ENCODE peak calls at places on chromosomes 4 and X, in eight cellular contexts. G is Peyer's patch, A is AG09309, M is coronary artery, P is spleen, L is heart right ventricle, Q is endodermal cell, U is lower leg skin. T is an unnamed sample.

GRCh38 chrX:45743081-45743533 is 542.4 kb upstream of the DIPK2B start:
- DNase-seq in G (no peak), A (no peak), M (no peak), P (no peak), L (no peak), Q (peak; percentile 56), U (no peak), T (no peak)

GRCh38 chr4:188839704-188840103 is 700.5 kb downstream of the TRIML1 start:
- DNase-seq in G (no peak), A (no peak), M (no peak), P (no peak), L (no peak), Q (no peak), U (no peak), T (no peak)

GRCh38 chr4:114108869-114109268 is 129.4 kb upstream of the ARSJ start:
- DNase-seq in G (no peak), A (no peak), M (no peak), P (no peak), L (no peak), Q (no peak), U (no peak), T (no peak)

GRCh38 chr4:87521757-87522374 is 7.3 kb downstream of the SPARCL1 start:
- DNase-seq in G (no peak), A (no peak), M (no peak), P (no peak), L (no peak), Q (no peak), U (no peak), T (no peak)

GRCh38 chr4:168666531-168666930 is 169.7 kb downstream of the PALLD start:
- DNase-seq in G (no peak), A (peak; percentile 43), M (no peak), P (no peak), L (no peak), Q (no peak), U (no peak), T (no peak)

GRCh38 chr4:83639849-83640493 is 104.1 kb downstream of the GPAT3 start:
- DNase-seq in G (peak; percentile 50), A (peak; percentile 53), M (no peak), P (no peak), L (no peak), Q (peak; percentile 82), U (peak; percentile 74), T (no peak)

GRCh38 chrX:108307408-108308085 is 130.7 kb downstream of the COL4A6 start:
- DNase-seq in G (no peak), A (no peak), M (no peak), P (no peak), L (peak; percentile 25), Q (no peak), U (no peak), T (no peak)

GRCh38 chr4:92189146-92189545 is 114.6 kb upstream of the GRID2 start:
- DNase-seq in G (no peak), A (no peak), M (no peak), P (no peak), L (no peak), Q (no peak), U (no peak), T (no peak)

GRCh38 chr4:112739442-112739841 is 102.5 kb downstream of the LARP7 start:
- DNase-seq in G (no peak), A (no peak), M (no peak), P (no peak), L (no peak), Q (no peak), U (no peak), T (no peak)

GRCh38 chr4:113469926-113470325 is 291.6 kb downstream of the CAMK2D start:
- DNase-seq in G (no peak), A (no peak), M (no peak), P (no peak), L (no peak), Q (no peak), U (no peak), T (no peak)

GRCh38 chrX:154727418-154728323 is 23.2 kb downstream of the GAB3 start:
- DNase-seq in G (no peak), A (no peak), M (no peak), P (no peak), L (peak; percentile 49), Q (no peak), U (peak; percentile 30), T (no peak)

GRCh38 chr4:152342293-152342692 is 193.6 kb downstream of the FBXW7 start:
- DNase-seq in G (no peak), A (no peak), M (no peak), P (no peak), L (no peak), Q (no peak), U (no peak), T (no peak)

GRCh38 chrX:20254712-20255299 is 11.9 kb downstream of the RPS6KA3 start:
- DNase-seq in G (no peak), A (no peak), M (no peak), P (no peak), L (no peak), Q (no peak), U (no peak), T (no peak)

GRCh38 chrX:21926116-21926515 is 14.4 kb upstream of the SMS start:
- DNase-seq in G (no peak), A (no peak), M (no peak), P (no peak), L (no peak), Q (no peak), U (no peak), T (no peak)

GRCh38 chr4:52780627-52781354 is 29.6 kb upstream of the ERVMER34-1 start:
- DNase-seq in G (no peak), A (no peak), M (no peak), P (no peak), L (no peak), Q (no peak), U (no peak), T (no peak)

GRCh38 chr4:36399762-36400353 is 118.4 kb downstream of the DTHD1 start:
- DNase-seq in G (peak; percentile 45), A (no peak), M (no peak), P (no peak), L (no peak), Q (peak; percentile 52), U (no peak), T (no peak)

DNA sequence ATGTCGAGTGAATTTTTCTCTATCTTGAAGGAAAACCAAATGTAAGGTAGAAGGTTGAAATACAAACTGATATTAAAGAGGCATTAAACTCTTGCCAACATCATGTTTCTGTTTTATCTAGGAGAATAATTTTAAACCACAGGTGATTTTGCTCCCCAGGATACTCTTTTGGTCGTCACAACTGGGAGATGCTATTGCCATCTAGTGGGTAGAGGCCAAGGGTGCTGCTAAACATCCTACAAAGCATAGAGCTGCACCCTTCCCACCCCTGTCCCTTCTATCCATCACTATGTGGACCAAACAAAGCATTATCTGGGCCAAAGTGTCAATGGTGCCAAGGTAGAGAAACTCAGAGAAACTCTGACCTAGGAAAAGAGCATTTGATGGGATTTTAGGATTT is 154.6 kb upstream of the MAGEB2 start:
- DNase-seq in G (no peak), A (no peak), M (no peak), P (no peak), L (no peak), Q (peak; percentile 59), U (no peak), T (no peak)
- TF ChIP-seq CTCF in G (no peak), A (peak; percentile 12), M (no peak), P (no peak), L (peak; percentile 35), Q (peak; percentile 90), U (no peak), T (no peak)

GRCh38 chr4:119111296-119111695 is 24.3 kb upstream of the MYOZ2 start:
- DNase-seq in G (no peak), A (no peak), M (no peak), P (no peak), L (no peak), Q (no peak), U (no peak), T (no peak)
- TF ChIP-seq CTCF in G (no peak), A (no peak), M (no peak), P (no peak), L (no peak), Q (no peak), U (no peak), T (no peak)

DNA sequence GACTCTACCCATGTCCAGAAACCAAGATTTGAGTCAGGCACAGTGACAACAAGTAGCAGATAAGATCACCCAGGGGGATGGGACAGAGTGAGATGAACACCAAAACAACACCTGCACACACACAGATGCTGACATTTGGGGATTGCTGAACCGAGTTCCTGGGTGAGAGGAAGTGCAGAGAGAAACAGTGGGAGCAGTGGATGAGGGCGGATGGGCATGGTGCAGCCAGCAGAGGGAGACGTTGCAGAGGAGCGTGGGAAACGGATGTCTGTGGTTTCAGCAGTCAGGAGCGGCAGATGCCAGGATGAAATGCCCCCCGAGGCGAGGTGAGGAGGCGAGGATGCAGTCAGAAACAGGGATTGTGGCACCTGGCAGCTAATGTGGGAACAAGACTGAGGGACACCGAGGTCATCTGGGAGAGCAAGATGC is 78.6 kb upstream of the STS start:
- DNase-seq in G (no peak), A (no peak), M (no peak), P (no peak), L (peak; percentile 13), Q (peak; percentile 79), U (no peak), T (no peak)
- TF ChIP-seq CTCF in G (no peak), A (peak; percentile 22), M (no peak), P (peak; percentile 28), L (peak; percentile 33), Q (peak; percentile 79), U (no peak), T (no peak)

DNA sequence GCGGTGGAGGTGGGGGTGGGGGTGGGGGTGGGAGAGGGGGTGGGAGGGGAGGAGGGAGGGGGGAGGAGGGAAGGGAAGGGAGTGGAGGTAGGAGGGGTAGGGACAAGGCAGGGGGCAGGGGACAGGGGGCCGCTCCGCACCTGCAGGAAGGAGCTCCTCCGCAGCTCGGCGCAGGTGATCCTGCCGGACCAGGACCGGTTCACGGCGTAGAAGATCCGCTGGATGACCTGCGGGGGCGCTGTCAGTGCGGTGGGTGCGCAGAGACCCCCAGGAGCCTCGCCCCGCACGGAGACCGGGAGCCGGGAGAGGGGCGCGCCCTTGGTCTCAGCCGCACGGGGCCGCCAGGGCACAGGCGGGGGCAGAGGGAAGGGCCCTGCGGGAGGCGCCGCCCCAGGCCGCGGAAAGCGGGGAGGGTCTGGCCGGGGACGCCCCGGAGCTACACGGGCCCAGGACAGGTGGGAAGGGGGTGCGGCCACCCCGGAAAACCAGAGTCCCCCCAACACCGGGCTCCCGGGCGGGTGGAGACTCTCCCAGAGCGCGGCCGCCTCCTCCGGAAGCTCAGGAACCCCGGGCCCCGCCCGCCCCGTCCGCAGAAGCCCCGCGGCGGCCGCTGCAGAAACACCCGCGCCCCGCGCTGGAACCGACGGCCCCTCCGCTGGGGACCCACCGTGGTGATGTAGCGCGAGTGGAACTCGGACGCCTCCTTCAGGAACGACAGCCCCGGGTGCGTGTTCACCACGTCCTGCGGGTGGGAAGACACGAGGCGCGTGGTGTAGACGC is 27.6 kb upstream of the GTPBP6 start:
- DNase-seq in G (no peak), A (no peak), M (no peak), P (peak; percentile 66), L (no peak), Q (no peak), U (no peak), T (peak; percentile 21)
- TF ChIP-seq CTCF in G (no peak), A (no peak), M (no peak), P (no peak), L (no peak), Q (peak; percentile 31), U (no peak), T (no peak)